ENCODE peak calls at places on chromosomes 11 and 22, in eight cellular contexts. S is prostate gland, M is AG04450, I is brain microvascular endothelial cell, E is A549, D is cardiac muscle cell, N is tibial artery, P is heart right ventricle. G is an unnamed sample.

GRCh38 chr22:25661067-25661466 is 80.9 kb upstream of the MYO18B start:
- DNase-seq in N (no peak), E (no peak), D (peak; percentile 88), S (no peak), M (no peak), I (no peak), P (no peak), G (no peak)

GRCh38 chr22:27482414-27482813 is 319.1 kb downstream of the MN1 start:
- DNase-seq in D (no peak), S (no peak), N (no peak), M (no peak), I (no peak), E (no peak), P (no peak), G (no peak)

GRCh38 chr11:127610787-127611186 is 610.2 kb upstream of the KIRREL3 start:
- DNase-seq in I (no peak), D (no peak), S (no peak), N (no peak), M (no peak), P (no peak), E (no peak), G (no peak)

GRCh38 chr11:47467372-47467771 is 18.4 kb upstream of the RAPSN start:
- DNase-seq in D (no peak), S (peak; percentile 20), I (no peak), E (no peak), P (no peak), N (peak; percentile 51), M (no peak), G (no peak)

GRCh38 chr11:86519064-86519911 is 144.6 kb downstream of the CCDC81 start:
- DNase-seq in D (peak; percentile 81), N (no peak), I (peak; percentile 74), M (peak; percentile 76), P (peak; percentile 39), S (no peak), E (peak; percentile 23), G (no peak)

GRCh38 chr11:102662607-102663006 is 37.5 kb upstream of the MMP20 start:
- DNase-seq in I (no peak), E (no peak), S (no peak), P (no peak), N (no peak), M (no peak), D (no peak), G (no peak)

GRCh38 chr11:65392186-65392829 is 5.9 kb downstream of the FRMD8 start:
- DNase-seq in D (no peak), N (no peak), M (no peak), P (no peak), S (no peak), I (no peak), E (no peak), G (no peak)

GRCh38 chr22:48953830-48954229 is 873.8 kb downstream of the BRD1 start:
- DNase-seq in S (peak; percentile 1), E (no peak), I (no peak), M (no peak), D (no peak), N (no peak), P (no peak), G (no peak)

GRCh38 chr11:73388241-73389133 is 12.3 kb downstream of the RELT start:
- DNase-seq in D (no peak), P (no peak), M (no peak), N (no peak), I (no peak), S (no peak), E (no peak), G (no peak)

GRCh38 chr11:72685560-72686480 is 11.6 kb upstream of the PDE2A start:
- DNase-seq in E (no peak), P (peak; percentile 42), I (no peak), N (no peak), S (no peak), D (peak; percentile 77), M (no peak), G (no peak)

GRCh38 chr11:126135182-126136176 is 72.8 kb upstream of the CDON start:
- DNase-seq in N (no peak), P (no peak), M (no peak), S (no peak), D (peak; percentile 29), I (no peak), E (no peak), G (no peak)

GRCh38 chr11:134287561-134287960 is 11.4 kb downstream of the GLB1L3 start:
- DNase-seq in P (no peak), N (no peak), D (no peak), E (no peak), M (no peak), S (no peak), I (no peak), G (no peak)

GRCh38 chr11:87477321-87477720 is 439.6 kb downstream of the TMEM135 start:
- DNase-seq in S (no peak), P (no peak), D (no peak), N (no peak), M (no peak), I (no peak), E (no peak), G (no peak)

GRCh38 chr22:30371981-30372380 is 15.2 kb downstream of the CCDC157 start:
- DNase-seq in D (no peak), E (no peak), I (no peak), N (no peak), M (no peak), S (no peak), P (no peak), G (no peak)

GRCh38 chr22:30371321-30371720 is 14.5 kb downstream of the CCDC157 start:
- DNase-seq in E (no peak), P (no peak), N (no peak), S (no peak), M (no peak), I (no peak), D (no peak), G (no peak)

GRCh38 chr22:30370681-30371080 is 13.9 kb downstream of the CCDC157 start:
- DNase-seq in M (no peak), I (no peak), S (no peak), E (no peak), N (no peak), D (no peak), P (no peak), G (no peak)

GRCh38 chr22:30373331-30374325 is 13.6 kb downstream of the RNF215 start:
- DNase-seq in E (no peak), D (no peak), I (no peak), N (no peak), P (no peak), S (no peak), M (no peak), G (no peak)

DNA sequence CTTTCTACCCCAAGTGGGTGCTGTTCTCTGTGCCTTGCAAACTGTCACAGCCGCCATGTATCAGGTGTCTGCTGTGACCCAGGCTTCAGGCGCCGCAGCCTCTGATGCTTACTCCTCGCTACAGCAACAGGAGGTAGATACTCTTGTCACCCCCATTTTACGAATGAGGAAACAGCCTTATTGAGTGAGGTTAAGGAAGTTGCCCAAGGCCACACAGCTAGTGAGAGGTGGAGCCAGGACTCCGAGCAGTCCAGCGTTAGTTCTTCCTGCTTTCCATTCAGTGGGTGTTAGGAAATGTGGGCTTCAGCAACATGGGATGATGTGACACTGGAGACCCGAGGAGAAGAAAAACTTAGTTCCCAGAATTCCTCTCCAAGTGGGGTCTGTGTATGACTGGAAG is 14.3 kb downstream of the RNF215 start:
- DNase-seq in D (no peak), I (no peak), N (no peak), P (no peak), S (no peak), M (no peak), E (no peak), G (no peak)
- H3K27ac ChIP-seq in D (no peak overlapping the region), I (no peak overlapping the region), N (no peak overlapping the region), P (no peak overlapping the region), S (no peak overlapping the region), M (no peak overlapping the region), E (no peak overlapping the region), G (no peak overlapping the region)

GRCh38 chr22:21816787-21817496 is 50.5 kb downstream of the MAPK1 start:
- DNase-seq in N (no peak), P (peak; percentile 51), I (peak; percentile 80), S (no peak), E (peak; percentile 61), M (peak; percentile 67), D (peak; percentile 95), G (no peak)
- TF ChIP-seq CTCF in N (no peak), P (no peak), I (no peak), S (no peak), E (no peak), M (no peak), D (no peak), G (no peak)

GRCh38 chr22:35299717-35300497 is at the start of gene TOM1:
- DNase-seq in P (peak; percentile 96), N (peak; percentile 98), M (peak; percentile 98), D (peak; percentile 99), S (peak; percentile 96), E (peak; percentile 97), I (peak; percentile 99), G (peak; percentile 97)

GRCh38 chr22:35303029-35303624 is 3.4 kb downstream of the TOM1 start:
- DNase-seq in M (no peak), E (no peak), D (no peak), N (no peak), I (peak; percentile 42), P (no peak), S (no peak), G (no peak)

GRCh38 chr22:35305525-35306070 is 5.9 kb downstream of the TOM1 start:
- DNase-seq in I (no peak), D (no peak), N (no peak), M (no peak), S (no peak), E (no peak), P (no peak), G (no peak)

GRCh38 chr22:35299217-35299716 is 427 bp upstream of the TOM1 start:
- DNase-seq in P (no peak), M (no peak), N (no peak), I (no peak), S (no peak), D (peak; percentile 36), E (no peak), G (no peak)

GRCh38 chr22:35301370-35301874 is 1.7 kb downstream of the TOM1 start:
- DNase-seq in E (peak; percentile 85), M (peak; percentile 70), P (no peak), S (no peak), D (peak; percentile 99), N (no peak), I (peak; percentile 91), G (no peak)
- H3K4me3 ChIP-seq in E (peak overlapping the region; percentile 71), M (peak overlapping the region; percentile 39), P (no peak overlapping the region), S (no peak overlapping the region), D (no peak overlapping the region), N (no peak overlapping the region), I (peak overlapping the region; percentile 26), G (peak overlapping the region; percentile 95)

GRCh38 chr11:70895061-70895670 is 357.2 kb downstream of the SHANK2 start:
- DNase-seq in S (no peak), D (no peak), M (no peak), E (no peak), P (no peak), N (no peak), I (no peak), G (no peak)

GRCh38 chr11:70901951-70902521 is 350.3 kb downstream of the SHANK2 start:
- DNase-seq in P (no peak), E (no peak), I (no peak), S (no peak), N (no peak), M (no peak), D (peak; percentile 2), G (no peak)

GRCh38 chr11:70899616-70900015 is 352.8 kb downstream of the SHANK2 start:
- DNase-seq in D (no peak), M (no peak), P (no peak), I (no peak), S (no peak), N (no peak), E (no peak), G (no peak)

GRCh38 chr11:70897429-70897828 is 354.9 kb downstream of the SHANK2 start:
- DNase-seq in N (no peak), D (no peak), P (no peak), E (no peak), S (no peak), M (no peak), I (no peak), G (no peak)

GRCh38 chr11:70900540-70900939 is 351.8 kb downstream of the SHANK2 start:
- DNase-seq in D (no peak), N (no peak), I (no peak), S (no peak), E (no peak), M (no peak), P (no peak), G (no peak)
- H3K27ac ChIP-seq in D (no peak overlapping the region), N (no peak overlapping the region), I (no peak overlapping the region), S (no peak overlapping the region), E (no peak overlapping the region), M (no peak overlapping the region), P (no peak overlapping the region), G (no peak overlapping the region)

G was measured in dorsolateral prefrontal cortex.